ENCODE peak calls at places on chromosome 4, in four cellular contexts. H is HL-60, U is K562, V is GM12878. R is an unnamed sample.

GRCh38 chr4:56737666-56738065 is 56.6 kb upstream of the HOPX start:
- DNase-seq in H (no peak), U (no peak), V (no peak), R (no peak)

GRCh38 chr4:108527729-108528128 is 92.6 kb upstream of the RPL34 start:
- DNase-seq in H (no peak), U (no peak), V (no peak), R (no peak)

GRCh38 chr4:102169345-102169744 is 175.9 kb downstream of the SLC39A8 start:
- DNase-seq in H (no peak), U (no peak), V (no peak), R (no peak)

GRCh38 chr4:123393696-123394095 is 2.9 kb upstream of the SPRY1 start:
- DNase-seq in H (no peak), U (no peak), V (no peak), R (no peak)

GRCh38 chr4:53193111-53193510 is 172.8 kb downstream of the SCFD2 start:
- DNase-seq in H (no peak), U (no peak), V (no peak), R (no peak)

GRCh38 chr4:25180524-25181131 is 20.4 kb upstream of the SEPSECS start:
- DNase-seq in H (no peak), U (peak), V (no peak), R (no peak)

GRCh38 chr4:154691229-154691628 is 52.6 kb upstream of the LRAT start:
- DNase-seq in H (no peak), U (no peak), V (no peak), R (no peak)

GRCh38 chr4:81257021-81257420 is 42.0 kb upstream of the PRKG2 start:
- DNase-seq in H (no peak), U (no peak), V (no peak), R (no peak)

GRCh38 chr4:158314756-158315487 is 104.6 kb downstream of the TMEM144 start:
- DNase-seq in H (no peak), U (no peak), V (no peak), R (no peak)

GRCh38 chr4:173139561-173139960 is 29.1 kb upstream of the GALNT7 start:
- DNase-seq in H (no peak), U (no peak), V (no peak), R (no peak)

GRCh38 chr4:173167793-173168395 is 717 bp upstream of the GALNT7 start:
- DNase-seq in H (no peak), U (peak), V (no peak), R (peak)

GRCh38 chr4:84159767-84160166 is 339.3 kb downstream of the NKX6-1 start:
- DNase-seq in H (no peak), U (peak), V (no peak), R (no peak)

GRCh38 chr4:165873298-165874071 is 448 bp downstream of the TLL1 start:
- DNase-seq in H (no peak), U (no peak), V (no peak), R (peak)

GRCh38 chr4:57254727-57255126 is 144.5 kb upstream of the IGFBP7 start:
- DNase-seq in H (no peak), U (no peak), V (no peak), R (no peak)

GRCh38 chr4:166064706-166065105 is 191.7 kb downstream of the TLL1 start:
- DNase-seq in H (no peak), U (no peak), V (no peak), R (no peak)

GRCh38 chr4:74039065-74039763 is 725 bp upstream of the CXCL3 start:
- DNase-seq in H (no peak), U (peak), V (no peak), R (no peak)

GRCh38 chr4:152705918-152706317 is 26.1 kb upstream of the TMEM154 start:
- DNase-seq in H (no peak), U (no peak), V (no peak), R (no peak)

GRCh38 chr4:151432654-151433053 is 23.7 kb downstream of the FHIP1A start:
- DNase-seq in H (no peak), U (no peak), V (no peak), R (no peak)

GRCh38 chr4:121706595-121707021 is 9.8 kb upstream of the ANXA5 start:
- DNase-seq in H (no peak), U (no peak), V (no peak), R (no peak)

GRCh38 chr4:128711361-128711760 is 98.1 kb upstream of the JADE1 start:
- DNase-seq in H (no peak), U (no peak), V (no peak), R (no peak)

GRCh38 chr4:107069049-107069448 is 32.9 kb upstream of the DKK2 start:
- DNase-seq in H (no peak), U (no peak), V (no peak), R (no peak)

DNA sequence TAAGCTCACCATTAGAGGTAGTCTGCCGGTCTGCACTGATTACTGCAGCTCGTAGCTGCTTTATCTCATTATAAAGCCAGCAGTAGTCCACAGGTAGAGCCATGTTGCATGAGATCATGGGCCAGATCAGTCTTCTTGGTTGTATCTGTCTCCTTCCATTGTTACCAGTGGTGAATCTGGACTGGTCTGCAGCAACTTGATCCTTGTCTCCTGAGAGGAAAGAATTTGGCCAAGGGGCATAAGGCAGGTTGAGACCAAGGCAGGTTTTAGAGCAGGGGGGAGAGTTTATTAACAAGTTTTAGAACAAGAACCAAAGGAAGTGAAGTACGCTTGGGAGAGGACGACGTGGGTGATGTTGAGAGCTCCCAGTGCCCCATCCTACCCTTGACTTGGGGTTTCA is 228.5 kb downstream of the STIM2 start:
- DNase-seq in H (no peak), U (no peak), V (no peak), R (no peak)
- TF ChIP-seq SPI1 in H (no peak), U (no peak), V (no peak), R (no peak)

GRCh38 chr4:48698029-48698901 is 81.8 kb downstream of the FRYL start:
- DNase-seq in H (peak), U (peak), V (no peak), R (no peak)
- TF ChIP-seq POLR2AphosphoS5 in H (peak), U (peak), V (no peak), R (no peak)

GRCh38 chr4:89397464-89397863 is 89.9 kb upstream of the GPRIN3 start:
- DNase-seq in H (no peak), U (no peak), V (no peak), R (no peak)
- TF ChIP-seq SPI1 in H (no peak), U (no peak), V (no peak), R (no peak)

GRCh38 chr4:2370597-2371320 is 47.7 kb downstream of the ZFYVE28 start:
- DNase-seq in H (no peak), U (no peak), V (no peak), R (no peak)
- TF ChIP-seq POLR2AphosphoS5 in H (no peak), U (no peak), V (no peak), R (no peak)

GRCh38 chr4:96352051-96352517 is 512.2 kb downstream of the PDHA2 start:
- DNase-seq in H (peak), U (peak), V (no peak), R (no peak)
- TF ChIP-seq SPI1 in H (no peak), U (no peak), V (no peak), R (no peak)

DNA sequence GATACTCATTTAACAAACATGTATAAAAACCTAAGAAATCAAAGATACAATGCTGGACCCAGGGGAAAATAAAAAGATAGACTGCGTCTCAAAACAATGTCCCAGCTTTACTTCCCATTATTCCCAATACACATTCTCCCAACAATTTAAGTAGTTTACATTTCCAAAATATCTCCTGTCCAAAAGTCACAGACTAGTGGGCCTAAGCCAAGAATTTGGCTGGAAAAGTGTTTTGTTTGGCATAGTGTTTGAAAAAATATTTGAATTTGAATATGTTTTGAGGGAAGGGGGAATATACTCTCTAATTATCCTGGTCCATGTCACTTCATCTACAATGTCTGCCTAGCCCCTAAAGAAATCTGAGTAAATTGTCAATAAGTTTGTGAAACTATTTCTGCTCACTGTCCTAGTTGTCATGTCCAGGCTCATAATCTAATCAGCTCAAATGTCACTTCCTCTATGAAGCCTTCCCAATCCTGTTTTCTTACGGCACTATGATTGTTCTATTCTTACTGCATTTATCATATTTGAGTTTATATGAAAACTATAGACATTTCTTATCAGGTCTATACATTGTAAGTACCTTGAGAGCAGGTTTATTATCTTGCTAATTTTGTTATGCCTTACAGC is 74.4 kb downstream of the SEC24D start:
- DNase-seq in H (no peak), U (no peak), V (no peak), R (no peak)
- TF ChIP-seq POLR2AphosphoS5 in H (no peak), U (no peak), V (no peak), R (no peak)

DNA sequence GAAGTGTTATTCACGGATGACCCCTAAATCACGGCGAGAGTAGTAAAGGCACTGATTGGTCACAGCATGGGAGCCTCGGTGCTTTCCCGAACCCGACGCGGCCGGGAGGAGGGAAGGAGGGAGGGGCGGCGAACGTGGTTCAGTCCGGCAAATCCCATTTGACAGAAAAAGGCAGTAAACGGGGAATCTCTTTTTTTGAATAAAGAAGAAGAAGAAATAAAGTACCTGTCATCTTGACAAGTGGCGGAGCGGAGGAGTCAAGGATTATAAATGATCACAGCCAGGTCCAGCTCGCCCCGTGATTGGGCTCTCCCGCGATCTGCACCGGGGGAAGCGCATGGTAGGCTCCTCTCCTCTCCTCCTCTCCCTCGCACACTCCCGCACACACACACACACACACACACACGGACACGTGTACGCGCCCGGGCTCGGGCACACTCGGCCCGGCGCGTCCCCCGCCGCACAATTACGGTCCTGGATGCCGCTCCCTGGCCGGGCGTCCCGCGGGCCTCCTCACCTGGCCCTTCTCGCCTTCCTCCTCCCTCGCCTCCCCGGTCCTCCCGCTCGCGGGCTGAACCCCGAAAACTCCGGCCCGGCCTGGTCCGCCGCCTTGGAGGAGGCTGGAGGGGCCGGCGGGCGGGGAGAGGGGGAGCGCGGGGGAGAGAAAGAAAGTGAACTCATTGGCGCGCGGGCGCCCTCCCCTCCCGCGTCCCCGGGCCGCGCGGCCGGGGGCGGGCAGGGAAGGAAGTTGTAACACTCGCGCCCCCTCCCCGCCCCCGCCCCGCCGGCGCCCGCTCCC is 99.2 kb upstream of the TENM3 start:
- DNase-seq in H (no peak), U (no peak), V (no peak), R (no peak)
- TF ChIP-seq SPI1 in H (no peak), U (no peak), V (no peak), R (no peak)

GRCh38 chr4:184097240-184097619 is 120.4 kb downstream of the ENPP6 start:
- DNase-seq in H (peak), U (peak), V (no peak), R (no peak)
- TF ChIP-seq POLR2AphosphoS5 in H (no peak), U (no peak), V (no peak), R (no peak)

DNA sequence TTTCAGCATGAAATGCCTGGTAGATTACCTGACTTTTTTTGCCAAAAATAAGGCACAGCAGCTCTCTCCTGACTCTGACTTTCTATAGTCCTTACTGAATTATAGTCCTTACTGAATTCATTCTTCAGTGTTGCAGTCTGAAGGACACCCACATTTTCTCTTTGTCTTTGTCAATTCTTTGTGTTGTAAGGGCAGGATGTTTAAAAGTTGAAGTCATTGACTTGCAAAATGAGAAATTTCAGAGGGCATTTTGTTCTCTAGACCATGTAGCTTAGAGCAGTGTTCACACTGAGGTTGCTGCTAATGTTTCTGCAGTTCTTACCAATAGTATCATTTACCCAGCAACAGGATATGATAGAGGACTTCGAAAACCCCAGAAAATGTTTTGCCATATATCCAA is 168.0 kb downstream of the SOWAHB start:
- DNase-seq in H (no peak), U (no peak), V (no peak), R (no peak)
- TF ChIP-seq SPI1 in H (no peak), U (no peak), V (no peak), R (no peak)

R was measured in GM12891.